ENCODE peak calls at places on chromosomes 12 and 14, in six cellular contexts. K is right cardiac atrium; H is A549; W is stimulated activated CD4-positive, alpha-beta T cell treated with anti-CD3 and anti-CD28 coated beads, Interleukin-2, amount 100 ng/mL, for 4 hours; D is Right ventricle myocardium inferior; A is fibroblast of mammary gland. G is an unnamed sample.

GRCh38 chr12:15728118-15728598 is 61.0 kb downstream of the EPS8 start:
- DNase-seq in K (no peak), W (no peak), A (peak), H (peak), D (no peak), G (no peak)

GRCh38 chr12:58629376-58629775 is 290.9 kb downstream of the LRIG3 start:
- DNase-seq in A (peak), H (no peak), D (no peak), K (no peak), W (no peak), G (no peak)

GRCh38 chr14:53409974-53410373 is 256.9 kb upstream of the DDHD1 start:
- DNase-seq in K (no peak), H (no peak), A (peak), W (no peak), D (no peak), G (no peak)

GRCh38 chr14:36856095-36856878 is 194.6 kb downstream of the PAX9 start:
- DNase-seq in K (no peak), H (no peak), W (no peak), A (no peak), D (peak), G (no peak)

GRCh38 chr12:49489720-49490119 is 49.1 kb upstream of the KCNH3 start:
- DNase-seq in K (no peak), W (no peak), H (no peak), D (no peak), A (peak), G (no peak)

GRCh38 chr12:57319678-57320469 is 68.9 kb upstream of the STAC3 start:
- DNase-seq in K (peak), A (no peak), W (no peak), H (no peak), D (no peak), G (no peak)

GRCh38 chr14:28467611-28468010 is 299.0 kb upstream of the FOXG1 start:
- DNase-seq in K (no peak), W (no peak), H (no peak), A (no peak), D (no peak), G (no peak)

GRCh38 chr12:29599397-29599796 is 101.9 kb upstream of the OVCH1 start:
- DNase-seq in W (no peak), A (peak), H (no peak), K (no peak), D (no peak), G (no peak)

GRCh38 chr14:102898298-102898697 is 24.2 kb upstream of the AMN start:
- DNase-seq in A (no peak), K (no peak), H (no peak), W (no peak), D (no peak), G (no peak)

GRCh38 chr12:26233620-26234019 is 38.2 kb downstream of the SSPN start:
- DNase-seq in W (no peak), K (no peak), D (no peak), A (peak), H (no peak), G (no peak)

GRCh38 chr14:41235466-41235865 is 371.2 kb upstream of the LRFN5 start:
- DNase-seq in H (no peak), W (no peak), A (no peak), K (no peak), D (no peak), G (no peak)

GRCh38 chr12:63319386-63319785 is 168.4 kb upstream of the AVPR1A start:
- DNase-seq in H (peak), K (no peak), A (no peak), D (no peak), W (no peak), G (no peak)

GRCh38 chr12:111330800-111331752 is 37.8 kb downstream of the PHETA1 start:
- DNase-seq in A (peak), W (no peak), K (no peak), H (peak), D (no peak), G (peak)

GRCh38 chr12:122995503-122996187 is 15.2 kb downstream of the ARL6IP4 start:
- DNase-seq in D (no peak), A (peak), H (no peak), K (peak), W (no peak), G (no peak)

GRCh38 chr14:23146423-23146910 is 27.4 kb upstream of the CEBPE start:
- DNase-seq in K (no peak), H (no peak), A (no peak), D (no peak), W (no peak), G (no peak)

GRCh38 chr12:107091381-107091780 is 2.0 kb downstream of the CRY1 start:
- DNase-seq in A (peak), D (no peak), H (peak), K (no peak), W (no peak), G (no peak)

GRCh38 chr14:91311284-91311662 is 66.8 kb upstream of the GPR68 start:
- DNase-seq in D (no peak), W (peak), H (no peak), A (no peak), K (no peak), G (no peak)

GRCh38 chr12:13071305-13072280 is 27.4 kb downstream of the FAM234B start:
- DNase-seq in D (no peak), K (no peak), H (no peak), W (no peak), A (no peak), G (peak)

GRCh38 chr12:111412007-111412829 is 6.5 kb downstream of the SH2B3 start:
- DNase-seq in H (no peak), W (no peak), K (peak), A (no peak), D (no peak), G (peak)

G was measured in D341Med.